ENCODE peak calls at places on chromosomes 1 and 21, in eight cellular contexts. Q is upper lobe of left lung, U is bronchial epithelial cell, H is A549, I is WTC11, T is ovary, E is activated B cell treated with CpG ODN at 0.5 μM for 24 hours, G is foreskin fibroblast. N is an unnamed sample.

GRCh38 chr21:39020751-39021474 is 162.3 kb downstream of the PSMG1 start:
- DNase-seq in H (no peak), E (no peak), U (peak), I (no peak), G (peak), T (no peak), Q (peak), N (no peak)

GRCh38 chr21:26965567-26966359 is 1.1 kb downstream of the ADAMTS5 start:
- DNase-seq in Q (no peak), U (no peak), G (peak), T (peak), I (peak), E (no peak), H (no peak), N (peak)

GRCh38 chr1:237411621-237412020 is 369.6 kb downstream of the RYR2 start:
- DNase-seq in E (no peak), H (no peak), T (no peak), I (no peak), U (peak), G (no peak), Q (no peak), N (no peak)

GRCh38 chr1:16241116-16241763 is 4.3 kb upstream of the CPLANE2 start:
- DNase-seq in Q (no peak), U (no peak), I (no peak), T (no peak), E (no peak), H (no peak), G (no peak), N (no peak)

GRCh38 chr1:169779150-169779549 is 15.6 kb downstream of the METTL18 start:
- DNase-seq in U (no peak), H (no peak), E (no peak), T (no peak), I (no peak), Q (no peak), G (no peak), N (no peak)

GRCh38 chr1:176206006-176206960 is 803 bp downstream of the COP1 start:
- DNase-seq in H (peak), U (peak), Q (peak), T (no peak), G (peak), I (peak), E (no peak), N (peak)

GRCh38 chr1:184583837-184584236 is 170.8 kb downstream of the EDEM3 start:
- DNase-seq in G (no peak), I (no peak), H (no peak), Q (no peak), T (no peak), E (no peak), U (no peak), N (no peak)

GRCh38 chr1:81414417-81415087 is 386.2 kb upstream of the ADGRL2 start:
- DNase-seq in I (peak), E (no peak), G (peak), H (peak), Q (peak), T (peak), U (peak), N (peak)

GRCh38 chr1:220817907-220818306 is 31.2 kb downstream of the MTARC1 start:
- DNase-seq in H (no peak), G (peak), T (no peak), U (no peak), Q (no peak), E (no peak), I (no peak), N (no peak)

GRCh38 chr1:156643266-156644092 is 1.6 kb downstream of the BCAN start:
- DNase-seq in T (no peak), Q (no peak), I (no peak), H (no peak), E (no peak), U (no peak), G (no peak), N (peak)

GRCh38 chr1:97560714-97561113 is 360.1 kb downstream of the DPYD start:
- DNase-seq in H (no peak), Q (no peak), U (no peak), I (no peak), E (no peak), T (no peak), G (no peak), N (no peak)

GRCh38 chr21:42063578-42064521 is 7.3 kb upstream of the UMODL1 start:
- DNase-seq in E (peak), U (peak), Q (peak), H (no peak), G (no peak), I (no peak), T (no peak), N (peak)

GRCh38 chr1:151668090-151668489 is 48.5 kb downstream of the CELF3 start:
- DNase-seq in H (no peak), U (no peak), E (no peak), G (no peak), T (no peak), Q (no peak), I (no peak), N (no peak)

GRCh38 chr1:106526650-106527049 is 529.8 kb upstream of the PRMT6 start:
- DNase-seq in Q (no peak), I (no peak), E (no peak), G (peak), T (no peak), H (no peak), U (peak), N (no peak)

GRCh38 chr1:81549588-81550127 is 251.1 kb upstream of the ADGRL2 start:
- DNase-seq in G (peak), I (no peak), T (no peak), U (peak), E (no peak), H (peak), Q (no peak), N (peak)

GRCh38 chr21:38796426-38796825 is 9.3 kb upstream of the ETS2 start:
- DNase-seq in I (no peak), G (peak), Q (no peak), U (no peak), H (no peak), E (no peak), T (no peak), N (no peak)

GRCh38 chr1:67850151-67850551 is 16.9 kb upstream of the GNG12 start:
- DNase-seq in I (no peak), T (no peak), G (peak), H (no peak), U (peak), Q (no peak), E (no peak), N (no peak)

GRCh38 chr1:45793942-45794604 is 9.3 kb upstream of the MAST2 start:
- DNase-seq in Q (no peak), H (no peak), G (peak), E (no peak), I (no peak), T (no peak), U (no peak), N (no peak)

GRCh38 chr1:10841059-10841458 is 44.6 kb upstream of the CASZ1 start:
- DNase-seq in Q (no peak), H (no peak), G (no peak), U (no peak), I (no peak), T (no peak), E (no peak), N (no peak)

GRCh38 chr21:42150458-42151085 is 68.4 kb upstream of the ABCG1 start:
- DNase-seq in Q (no peak), G (no peak), T (no peak), H (no peak), E (no peak), U (no peak), I (no peak), N (no peak)

GRCh38 chr1:182357913-182358312 is 33.7 kb downstream of the GLUL start:
- DNase-seq in T (no peak), H (no peak), G (no peak), U (no peak), Q (no peak), E (no peak), I (no peak), N (no peak)

GRCh38 chr1:116159177-116159576 is 48.0 kb downstream of the MAB21L3 start:
- DNase-seq in H (no peak), E (no peak), I (no peak), T (no peak), G (no peak), Q (no peak), U (no peak), N (no peak)

GRCh38 chr1:17272641-17273040 is 23.7 kb downstream of the PADI3 start:
- DNase-seq in I (no peak), H (no peak), Q (no peak), E (no peak), T (no peak), U (no peak), G (no peak), N (no peak)

GRCh38 chr1:43974443-43975248 is at the start of gene ATP6V0B:
- DNase-seq in E (peak), Q (peak), I (peak), T (peak), G (peak), H (peak), U (peak), N (peak)

GRCh38 chr1:213984387-213985180 is 3.2 kb upstream of the PROX1 start:
- DNase-seq in G (no peak), Q (no peak), I (peak), T (no peak), E (no peak), H (no peak), U (no peak), N (peak)

GRCh38 chr1:153404768-153405167 is 11.6 kb upstream of the S100A7A start:
- DNase-seq in E (no peak), H (peak), U (no peak), G (peak), I (peak), Q (peak), T (no peak), N (peak)

GRCh38 chr21:32392299-32392879 is 423 bp downstream of the URB1 start:
- DNase-seq in G (no peak), E (no peak), H (no peak), I (no peak), T (no peak), U (peak), Q (no peak), N (no peak)

GRCh38 chr1:181768216-181768929 is 285.1 kb downstream of the CACNA1E start:
- DNase-seq in I (no peak), E (no peak), Q (no peak), U (peak), G (no peak), H (no peak), T (no peak), N (peak)

GRCh38 chr1:224513787-224514209 is 79.2 kb upstream of the WDR26 start:
- DNase-seq in Q (peak), T (peak), U (peak), I (peak), H (peak), G (peak), E (peak), N (peak)

GRCh38 chr1:51642739-51643142 is 25.8 kb downstream of the OSBPL9 start:
- DNase-seq in Q (no peak), I (no peak), T (no peak), E (no peak), U (no peak), G (peak), H (no peak), N (no peak)

GRCh38 chr1:25952851-25953401 is 44.9 kb downstream of the PAFAH2 start:
- DNase-seq in G (peak), H (no peak), I (no peak), T (peak), Q (no peak), U (no peak), E (no peak), N (no peak)

GRCh38 chr1:156926175-156926574 is 5.7 kb downstream of the LRRC71 start:
- DNase-seq in E (no peak), H (no peak), G (peak), U (peak), Q (peak), T (no peak), I (no peak), N (no peak)

GRCh38 chr21:46667735-46668380 is 32.4 kb downstream of the PRMT2 start:
- DNase-seq in I (peak), H (no peak), E (no peak), T (no peak), U (peak), Q (no peak), G (peak), N (peak)

GRCh38 chr1:236151739-236152424 is 9.5 kb downstream of the GPR137B start:
- DNase-seq in G (no peak), I (no peak), T (no peak), Q (no peak), H (no peak), E (no peak), U (no peak), N (no peak)

GRCh38 chr1:198024782-198025181 is 107.6 kb downstream of the LHX9 start:
- DNase-seq in I (no peak), H (no peak), U (peak), Q (no peak), T (no peak), E (no peak), G (peak), N (no peak)

GRCh38 chr1:156262461-156263287 is 14.8 kb upstream of the PAQR6 start:
- DNase-seq in T (no peak), U (peak), E (no peak), Q (no peak), I (no peak), G (peak), H (peak), N (no peak)

DNA sequence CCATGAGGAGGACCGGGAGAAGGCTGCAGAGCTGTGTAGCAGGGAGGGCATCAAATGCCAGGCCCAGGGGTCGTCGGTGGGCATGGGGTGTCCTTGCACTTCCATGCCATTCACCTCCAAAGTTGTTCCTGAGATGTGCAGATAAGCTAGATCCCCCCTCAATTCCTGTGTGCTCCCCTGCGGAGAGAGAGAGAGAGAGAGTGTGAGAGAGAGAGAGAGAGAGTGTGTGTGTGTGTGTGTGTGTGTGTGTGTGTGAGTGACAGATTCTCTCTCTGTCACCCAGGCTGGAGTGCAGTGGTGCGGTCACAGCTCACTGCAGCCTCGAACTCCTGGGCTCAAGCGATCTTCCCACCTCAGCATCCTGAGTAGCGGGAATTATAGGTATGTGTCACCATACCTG is 16.4 kb downstream of the SPSB1 start:
- DNase-seq in I (no peak), G (no peak), Q (no peak), E (no peak), U (no peak), H (no peak), T (no peak), N (no peak)
- TF ChIP-seq CTCF in I (no peak), G (no peak), Q (no peak), E (no peak), U (no peak), H (no peak), T (no peak), N (no peak)

DNA sequence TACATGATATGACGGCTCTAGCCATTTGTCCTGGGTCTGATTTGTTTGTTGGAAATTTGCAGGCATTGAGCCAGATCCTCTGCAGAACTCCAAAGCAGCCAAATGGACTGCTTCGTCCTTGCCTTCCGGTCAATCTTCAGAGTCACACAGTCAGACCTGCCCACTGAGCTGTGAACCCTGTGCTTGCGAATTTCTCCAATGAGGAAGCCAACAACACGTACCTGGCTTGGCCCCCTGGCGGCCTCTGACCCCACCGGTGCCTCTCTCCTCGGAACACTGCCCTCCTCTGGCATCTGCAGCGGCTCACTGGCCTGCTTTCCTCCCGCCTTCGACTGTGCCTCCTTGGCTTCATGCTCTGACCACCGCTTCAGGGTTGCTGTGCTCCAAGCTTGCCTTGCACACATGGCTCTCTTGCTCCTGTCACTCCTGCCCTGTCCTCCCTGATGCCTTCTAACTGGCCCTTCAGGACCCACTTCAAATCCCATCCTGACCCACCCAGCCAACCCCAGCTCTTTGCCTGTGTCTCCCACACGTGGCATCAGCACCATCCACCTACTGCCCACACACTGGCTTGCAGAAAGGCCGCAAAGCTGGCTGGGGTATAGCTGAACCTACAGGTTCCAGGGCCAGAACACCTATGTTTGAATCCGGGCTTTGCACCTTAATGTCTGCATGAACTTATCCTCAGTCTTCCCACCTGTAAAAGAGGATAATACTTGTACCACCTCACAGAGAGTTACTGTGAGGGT is 128.2 kb downstream of the KCNN3 start:
- DNase-seq in T (no peak), E (no peak), G (no peak), H (no peak), Q (no peak), I (peak), U (no peak), N (no peak)
- TF ChIP-seq CTCF in T (no peak), E (no peak), G (no peak), H (no peak), Q (no peak), I (peak), U (no peak), N (no peak)

DNA sequence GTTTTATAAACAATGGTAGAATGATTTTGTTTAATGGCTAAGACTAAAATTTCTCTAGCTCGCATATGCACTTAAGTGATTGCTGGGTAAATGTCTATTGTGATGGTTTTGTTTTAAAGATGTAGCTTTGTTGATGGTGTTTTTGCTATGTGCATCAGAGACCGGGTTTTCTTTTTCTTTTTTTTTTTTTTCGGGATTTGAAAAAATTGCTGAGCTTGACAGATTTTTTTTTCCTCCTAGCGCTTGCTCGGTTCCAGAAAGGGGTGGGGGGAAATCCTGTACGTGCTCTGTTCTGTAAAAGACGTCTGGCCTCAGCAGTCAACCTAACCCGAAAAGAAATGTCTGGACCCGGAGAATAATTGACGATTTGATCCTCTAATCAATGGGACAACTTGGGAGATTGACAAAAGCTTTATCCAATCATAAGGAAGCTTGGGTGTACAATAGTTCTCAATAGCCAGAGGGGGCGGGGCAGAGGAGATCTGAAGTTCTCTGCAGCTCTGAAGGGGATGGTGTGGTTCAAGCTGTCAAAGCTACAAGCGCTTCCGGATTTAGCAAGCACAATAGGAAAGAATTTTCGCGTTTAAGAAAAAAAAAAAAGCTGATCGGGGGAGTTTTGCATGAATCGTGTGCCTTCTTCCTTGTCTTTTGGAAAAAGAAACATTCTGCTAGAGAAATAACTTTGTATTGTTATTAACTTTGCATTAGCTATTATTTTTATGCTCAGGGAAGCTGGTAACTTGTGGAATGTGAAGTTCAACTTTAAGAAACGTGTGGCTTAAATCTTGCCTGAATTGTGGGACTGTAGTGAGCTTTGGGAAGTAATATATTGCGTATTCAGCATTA is 4.5 kb upstream of the NFIA start:
- DNase-seq in U (peak), T (peak), H (peak), E (peak), G (peak), I (peak), Q (peak), N (peak)
- TF ChIP-seq CTCF in U (no peak), T (no peak), H (no peak), E (no peak), G (no peak), I (no peak), Q (no peak), N (no peak)

GRCh38 chr1:71792264-71792663 is 490.1 kb downstream of the NEGR1 start:
- DNase-seq in T (no peak), H (no peak), E (no peak), G (no peak), Q (no peak), U (no peak), I (no peak), N (no peak)

GRCh38 chr1:71796044-71796443 is 486.3 kb downstream of the NEGR1 start:
- DNase-seq in E (no peak), G (no peak), T (no peak), Q (no peak), H (no peak), I (no peak), U (peak), N (no peak)
- TF ChIP-seq CTCF in E (no peak), G (no peak), T (no peak), Q (no peak), H (no peak), I (no peak), U (peak), N (no peak)

N was measured in GM20000.